ENCODE peak calls at places on chromosomes 5 and 9, in eight cellular contexts. O, M, B, T, E, I, L and K are unnamed samples.

GRCh38 chr9:34125681-34126206 is 754 bp downstream of the DCAF12 start:
- DNase-seq in O (no peak), M (no peak), B (no peak), T (peak; percentile 53), E (no peak), I (peak; percentile 18), L (peak; percentile 21), K (no peak)

GRCh38 chr5:7745882-7746735 is 104.8 kb downstream of the CFAP90 start:
- DNase-seq in O (peak; percentile 82), M (peak; percentile 81), B (peak; percentile 76), T (peak; percentile 91), E (peak; percentile 71), I (peak; percentile 66), L (peak; percentile 72), K (peak; percentile 86)

GRCh38 chr9:114968710-114969109 is 38.3 kb upstream of the TNFSF8 start:
- DNase-seq in O (no peak), M (no peak), B (no peak), T (no peak), E (no peak), I (no peak), L (no peak), K (no peak)

GRCh38 chr5:139765409-139766217 is 30.0 kb upstream of the PSD2 start:
- DNase-seq in O (peak; percentile 78), M (peak; percentile 85), B (peak; percentile 77), T (peak; percentile 97), E (peak; percentile 88), I (peak; percentile 80), L (peak; percentile 76), K (peak; percentile 81)

GRCh38 chr5:137622850-137623249 is 113.0 kb downstream of the KLHL3 start:
- DNase-seq in O (peak; percentile 56), M (peak; percentile 79), B (peak; percentile 86), T (no peak), E (no peak), I (no peak), L (peak; percentile 11), K (peak; percentile 76)

GRCh38 chr5:154849791-154850201 is 607 bp downstream of the FAXDC2 start:
- DNase-seq in O (no peak), M (no peak), B (no peak), T (no peak), E (no peak), I (no peak), L (no peak), K (no peak)

GRCh38 chr9:131669234-131670172 is 70.4 kb downstream of the RAPGEF1 start:
- DNase-seq in O (no peak), M (no peak), B (no peak), T (no peak), E (no peak), I (no peak), L (no peak), K (no peak)

GRCh38 chr5:179315356-179315890 is 29.8 kb downstream of the ADAMTS2 start:
- DNase-seq in O (no peak), M (peak; percentile 50), B (no peak), T (no peak), E (peak; percentile 36), I (no peak), L (no peak), K (peak; percentile 58)

GRCh38 chr5:143033535-143034260 is 263.5 kb downstream of the ARHGAP26 start:
- DNase-seq in O (no peak), M (no peak), B (no peak), T (no peak), E (no peak), I (no peak), L (peak; percentile 31), K (no peak)

GRCh38 chr9:107685901-107686300 is 196.3 kb upstream of the KLF4 start:
- DNase-seq in O (no peak), M (no peak), B (no peak), T (no peak), E (no peak), I (no peak), L (no peak), K (no peak)

GRCh38 chr9:19378647-19379046 is 1.4 kb downstream of the RPS6 start:
- DNase-seq in O (no peak), M (no peak), B (no peak), T (no peak), E (no peak), I (no peak), L (no peak), K (no peak)

GRCh38 chr5:112693301-112693700 is 44.4 kb upstream of the APC start:
- DNase-seq in O (no peak), M (no peak), B (no peak), T (no peak), E (no peak), I (no peak), L (no peak), K (no peak)

GRCh38 chr5:39015743-39016586 is 58.2 kb downstream of the RICTOR start:
- DNase-seq in O (no peak), M (no peak), B (no peak), T (no peak), E (no peak), I (no peak), L (peak; percentile 40), K (no peak)

GRCh38 chr5:4905674-4906528 is 234.2 kb upstream of the ADAMTS16 start:
- DNase-seq in O (peak; percentile 59), M (peak; percentile 82), B (no peak), T (peak; percentile 59), E (peak; percentile 88), I (peak; percentile 21), L (no peak), K (peak; percentile 89)

GRCh38 chr5:32157078-32157477 is 17.0 kb downstream of the GOLPH3 start:
- DNase-seq in O (no peak), M (no peak), B (no peak), T (no peak), E (no peak), I (no peak), L (no peak), K (no peak)

GRCh38 chr5:5159282-5160108 is 19.4 kb downstream of the ADAMTS16 start:
- DNase-seq in O (no peak), M (no peak), B (peak; percentile 80), T (no peak), E (no peak), I (no peak), L (no peak), K (no peak)

DNA sequence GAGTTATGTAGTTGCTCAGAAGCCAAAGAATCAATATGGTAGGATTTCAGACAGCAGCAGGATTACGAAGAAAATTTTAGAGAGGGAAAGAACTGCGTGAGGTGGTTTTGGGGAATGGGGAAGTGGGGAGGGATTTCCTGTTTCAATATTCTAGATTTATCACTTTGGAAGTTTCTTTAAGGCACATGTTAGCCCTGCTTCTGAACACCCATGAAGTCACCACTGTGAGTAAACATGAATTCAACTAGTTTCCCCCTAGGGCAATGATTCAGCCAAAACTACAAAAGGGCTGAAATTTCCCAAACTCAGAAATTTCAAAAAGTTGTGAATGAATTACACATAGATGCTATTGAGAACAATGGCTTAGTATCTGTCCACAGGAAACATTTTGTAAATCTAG is 132.2 kb downstream of the EBF1 start:
- DNase-seq in O (no peak), M (no peak), B (no peak), T (no peak), E (no peak), I (no peak), L (peak; percentile 51), K (no peak)
- TF ChIP-seq EP300 in O (no peak), M (no peak), B (no peak), T (no peak), E (no peak), I (no peak), L (no peak), K (no peak)

GRCh38 chr9:121851641-121852091 is 200.2 kb downstream of the DAB2IP start:
- DNase-seq in O (no peak), M (no peak), B (no peak), T (no peak), E (peak; percentile 77), I (no peak), L (no peak), K (no peak)
- TF ChIP-seq EP300 in O (no peak), M (no peak), B (no peak), T (no peak), E (no peak), I (no peak), L (no peak), K (no peak)

DNA sequence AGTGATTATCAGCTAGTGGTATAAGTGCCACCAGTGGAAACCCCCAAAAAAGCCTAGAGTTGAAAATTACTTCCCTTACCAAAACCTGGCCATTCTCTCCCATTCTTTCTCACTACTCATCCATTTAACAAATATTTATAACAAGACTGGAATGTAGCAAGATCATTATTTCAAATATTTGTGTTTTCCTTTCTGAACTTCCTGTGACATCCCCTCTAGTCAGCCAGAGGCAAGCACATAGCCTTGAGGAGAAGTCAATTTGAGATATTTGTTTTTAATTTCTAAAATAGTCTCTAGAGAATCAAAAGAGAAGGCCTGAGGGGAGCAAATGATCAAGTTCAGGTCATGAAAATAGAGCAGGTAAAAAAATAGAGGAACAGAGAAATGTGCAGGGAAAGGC is 367.2 kb downstream of the EFNA5 start:
- DNase-seq in O (no peak), M (no peak), B (no peak), T (no peak), E (no peak), I (no peak), L (no peak), K (no peak)
- TF ChIP-seq EP300 in O (no peak), M (no peak), B (no peak), T (no peak), E (no peak), I (no peak), L (no peak), K (no peak)

GRCh38 chr5:67969631-67970030 is 245.9 kb upstream of the PIK3R1 start:
- DNase-seq in O (no peak), M (no peak), B (no peak), T (no peak), E (no peak), I (no peak), L (no peak), K (no peak)

GRCh38 chr5:67969176-67969575 is 246.4 kb upstream of the PIK3R1 start:
- DNase-seq in O (no peak), M (no peak), B (no peak), T (no peak), E (no peak), I (no peak), L (no peak), K (no peak)

GRCh38 chr5:67971223-67971830 is 244.2 kb upstream of the PIK3R1 start:
- DNase-seq in O (peak; percentile 46), M (no peak), B (no peak), T (no peak), E (peak; percentile 61), I (no peak), L (no peak), K (peak; percentile 72)

GRCh38 chr5:67974054-67974453 is 241.5 kb upstream of the PIK3R1 start:
- DNase-seq in O (no peak), M (no peak), B (no peak), T (no peak), E (no peak), I (no peak), L (no peak), K (no peak)

DNA sequence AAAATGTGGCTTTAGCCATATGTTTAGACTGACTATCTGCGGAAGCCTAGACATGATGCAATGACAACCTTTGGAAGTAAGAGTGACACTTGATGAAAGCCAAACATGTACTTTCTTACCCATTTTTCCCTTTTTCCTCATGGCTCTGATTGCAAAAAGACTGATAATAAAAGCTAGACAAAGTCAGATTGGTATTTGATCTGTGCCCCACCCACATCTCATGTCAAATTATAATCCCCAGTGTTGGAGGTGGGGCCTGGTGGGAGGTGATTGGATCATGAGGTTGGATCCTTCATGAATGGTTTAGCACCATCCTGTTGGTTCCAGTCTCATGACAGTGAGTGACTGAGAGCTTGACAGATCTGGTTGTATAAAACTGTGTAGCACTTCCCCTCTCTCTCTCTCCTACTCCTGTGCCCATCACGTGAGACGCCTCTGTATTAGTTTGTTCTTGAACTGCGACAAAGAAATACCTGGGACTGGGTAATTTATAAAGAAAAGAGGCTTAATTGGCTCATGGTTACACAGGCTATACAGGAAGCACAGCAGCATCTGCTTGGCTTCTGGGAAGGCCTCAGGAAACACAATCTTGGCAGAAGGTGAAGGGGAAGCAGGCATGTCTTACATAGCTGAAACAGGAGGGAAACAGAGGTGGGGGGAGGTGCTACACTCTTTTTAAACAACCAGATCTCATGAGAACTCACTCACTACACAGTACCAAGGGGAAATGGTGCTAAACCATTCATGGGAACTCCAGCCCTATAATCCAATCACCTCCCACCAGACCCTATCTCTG is 243.3 kb upstream of the PIK3R1 start:
- DNase-seq in O (peak; percentile 56), M (no peak), B (no peak), T (no peak), E (no peak), I (no peak), L (no peak), K (no peak)
- TF ChIP-seq EP300 in O (no peak), M (no peak), B (no peak), T (no peak), E (no peak), I (no peak), L (no peak), K (no peak)